ENCODE peak calls at places on chromosome 11, in eight cellular contexts. Q is cardiac fibroblast; K is lung; N is SJCRH30; M is activated CD8-positive, alpha-beta memory T cell treated with anti-CD3 and anti-CD28 coated beads, Interleukin-2, amount 10 ng/mL, durations not matched to agents 7 days and 5 days; H is sigmoid colon; P is pons; T is GF-D8. C is an unnamed sample.

GRCh38 chr11:106091480-106092123 is 14.1 kb downstream of the AASDHPPT start:
- DNase-seq in Q (peak; percentile 83), K (no peak), N (no peak), M (no peak), H (no peak), P (no peak), T (no peak), C (no peak)

GRCh38 chr11:48054994-48055291 is 74.6 kb downstream of the PTPRJ start:
- DNase-seq in Q (no peak), K (no peak), N (no peak), M (no peak), H (no peak), P (no peak), T (no peak), C (no peak)

GRCh38 chr11:100827934-100828661 is 141.0 kb downstream of the ARHGAP42 start:
- DNase-seq in Q (peak; percentile 68), K (no peak), N (peak; percentile 59), M (no peak), H (no peak), P (no peak), T (no peak), C (no peak)

GRCh38 chr11:130847517-130847916 is 68.8 kb downstream of the SNX19 start:
- DNase-seq in Q (peak; percentile 96), K (no peak), N (no peak), M (no peak), H (no peak), P (no peak), T (no peak), C (no peak)

GRCh38 chr11:107017433-107018227 is 646 bp downstream of the GUCY1A2 start:
- DNase-seq in Q (peak; percentile 47), K (peak; percentile 31), N (peak; percentile 70), M (no peak), H (peak; percentile 59), P (peak; percentile 47), T (no peak), C (no peak)

GRCh38 chr11:49851971-49852389 is 100.2 kb upstream of the OR4C13 start:
- DNase-seq in Q (no peak), K (no peak), N (no peak), M (no peak), H (no peak), P (no peak), T (no peak), C (no peak)

GRCh38 chr11:75667268-75667830 is 1.5 kb downstream of the MAP6 start:
- DNase-seq in Q (no peak), K (peak; percentile 33), N (no peak), M (no peak), H (no peak), P (no peak), T (no peak), C (no peak)

GRCh38 chr11:106997241-106997640 is 21.0 kb downstream of the GUCY1A2 start:
- DNase-seq in Q (no peak), K (no peak), N (no peak), M (no peak), H (no peak), P (peak; percentile 79), T (no peak), C (no peak)

GRCh38 chr11:5367461-5368074 is 16.0 kb upstream of the OR51M1 start:
- DNase-seq in Q (peak; percentile 91), K (no peak), N (no peak), M (no peak), H (no peak), P (no peak), T (no peak), C (no peak)

GRCh38 chr11:116826751-116827431 is 2.8 kb upstream of the APOC3 start:
- DNase-seq in Q (no peak), K (no peak), N (no peak), M (no peak), H (peak; percentile 46), P (no peak), T (no peak), C (no peak)

GRCh38 chr11:30919389-30920172 is 333.4 kb upstream of the MPPED2 start:
- DNase-seq in Q (peak; percentile 35), K (no peak), N (no peak), M (no peak), H (no peak), P (peak; percentile 74), T (no peak), C (peak; percentile 53)

GRCh38 chr11:93407777-93408401 is 77.3 kb downstream of the DEUP1 start:
- DNase-seq in Q (peak; percentile 9), K (no peak), N (no peak), M (no peak), H (no peak), P (no peak), T (no peak), C (no peak)

GRCh38 chr11:73157141-73158010 is 15.3 kb upstream of the FCHSD2 start:
- DNase-seq in Q (peak; percentile 71), K (no peak), N (peak; percentile 49), M (no peak), H (peak; percentile 62), P (peak; percentile 55), T (peak; percentile 39), C (no peak)

GRCh38 chr11:86181379-86181778 is 63.2 kb upstream of the EED start:
- DNase-seq in Q (no peak), K (no peak), N (no peak), M (no peak), H (no peak), P (no peak), T (no peak), C (no peak)

GRCh38 chr11:79637219-79637618 is 196.4 kb upstream of the TENM4 start:
- DNase-seq in Q (no peak), K (no peak), N (no peak), M (no peak), H (no peak), P (no peak), T (no peak), C (no peak)

GRCh38 chr11:104663190-104664140 is 234.8 kb downstream of the CASP12 start:
- DNase-seq in Q (peak; percentile 3), K (no peak), N (no peak), M (no peak), H (no peak), P (no peak), T (no peak), C (no peak)

GRCh38 chr11:110373061-110373702 is 56.6 kb upstream of the FDX1 start:
- DNase-seq in Q (peak; percentile 79), K (no peak), N (no peak), M (no peak), H (no peak), P (no peak), T (no peak), C (no peak)

GRCh38 chr11:128417607-128418324 is 169.6 kb downstream of the ETS1 start:
- DNase-seq in Q (peak; percentile 90), K (no peak), N (no peak), M (no peak), H (no peak), P (peak; percentile 32), T (no peak), C (no peak)

GRCh38 chr11:114076974-114077373 is 17.5 kb downstream of the ZBTB16 start:
- DNase-seq in Q (no peak), K (no peak), N (no peak), M (no peak), H (peak; percentile 49), P (no peak), T (peak; percentile 71), C (no peak)

GRCh38 chr11:59754494-59754858 is 700 bp upstream of the STX3 start:
- DNase-seq in Q (no peak), K (no peak), N (peak; percentile 36), M (peak; percentile 47), H (no peak), P (no peak), T (no peak), C (no peak)

GRCh38 chr11:19577391-19577831 is 135.2 kb upstream of the NAV2 start:
- DNase-seq in Q (peak; percentile 29), K (no peak), N (no peak), M (no peak), H (no peak), P (no peak), T (no peak), C (no peak)

GRCh38 chr11:6703247-6704063 is 20.3 kb upstream of the MRPL17 start:
- DNase-seq in Q (peak; percentile 80), K (peak; percentile 66), N (peak; percentile 73), M (no peak), H (no peak), P (peak; percentile 92), T (peak; percentile 42), C (peak; percentile 17)

GRCh38 chr11:126061707-126062678 is 673 bp downstream of the CDON start:
- DNase-seq in Q (peak; percentile 24), K (peak; percentile 44), N (peak; percentile 65), M (peak; percentile 52), H (peak; percentile 78), P (peak; percentile 52), T (peak; percentile 29), C (no peak)

GRCh38 chr11:104853276-104853675 is 45.0 kb downstream of the CASP12 start:
- DNase-seq in Q (no peak), K (no peak), N (no peak), M (no peak), H (no peak), P (no peak), T (no peak), C (no peak)

GRCh38 chr11:111967651-111968050 is 30.5 kb downstream of the DIXDC1 start:
- DNase-seq in Q (no peak), K (no peak), N (no peak), M (no peak), H (no peak), P (no peak), T (no peak), C (no peak)

GRCh38 chr11:103928040-103928555 is 108.3 kb upstream of the DDI1 start:
- DNase-seq in Q (no peak), K (no peak), N (no peak), M (no peak), H (no peak), P (no peak), T (no peak), C (no peak)

GRCh38 chr11:5808500-5809121 is at the start of gene OR52N2:
- DNase-seq in Q (peak; percentile 82), K (peak; percentile 80), N (peak; percentile 82), M (peak; percentile 82), H (peak; percentile 80), P (peak; percentile 84), T (peak; percentile 1), C (no peak)

GRCh38 chr11:128394436-128395089 is 192.8 kb downstream of the ETS1 start:
- DNase-seq in Q (peak; percentile 23), K (no peak), N (no peak), M (no peak), H (no peak), P (no peak), T (no peak), C (no peak)

GRCh38 chr11:120655589-120655988 is 144.0 kb downstream of the GRIK4 start:
- DNase-seq in Q (no peak), K (no peak), N (no peak), M (no peak), H (no peak), P (no peak), T (no peak), C (no peak)

GRCh38 chr11:121351089-121351488 is 58.5 kb downstream of the SC5D start:
- DNase-seq in Q (no peak), K (no peak), N (no peak), M (no peak), H (no peak), P (no peak), T (no peak), C (no peak)

GRCh38 chr11:100445231-100445735 is 241.8 kb upstream of the ARHGAP42 start:
- DNase-seq in Q (peak; percentile 5), K (no peak), N (no peak), M (no peak), H (no peak), P (peak; percentile 61), T (no peak), C (no peak)

GRCh38 chr11:61716478-61717285 is 35.8 kb upstream of the MYRF start:
- DNase-seq in Q (no peak), K (no peak), N (no peak), M (no peak), H (no peak), P (no peak), T (no peak), C (no peak)

GRCh38 chr11:72808415-72808814 is 5.8 kb upstream of the ATG16L2 start:
- DNase-seq in Q (peak; percentile 32), K (no peak), N (no peak), M (no peak), H (no peak), P (no peak), T (no peak), C (no peak)

GRCh38 chr11:67002297-67002913 is 20.5 kb upstream of the SYT12 start:
- DNase-seq in Q (no peak), K (no peak), N (no peak), M (no peak), H (no peak), P (no peak), T (no peak), C (no peak)

C was measured in SIG-M5.